ENCODE peak calls at places on chromosomes 5 and 9, in five cellular contexts. F is HL-60, V is heart right ventricle, P is PC-9, G is endothelial cell of umbilical vein. Z is an unnamed sample.

GRCh38 chr9:16387382-16387781 is 483.1 kb downstream of the BNC2 start:
- DNase-seq in F (no peak), G (no peak), P (no peak), V (no peak), Z (no peak)

GRCh38 chr9:86747711-86748110 is 199.6 kb downstream of the GAS1 start:
- DNase-seq in V (no peak), P (no peak), F (no peak), G (no peak), Z (no peak)

GRCh38 chr9:120107138-120107537 is 472.8 kb downstream of the CDK5RAP2 start:
- DNase-seq in F (no peak), G (no peak), P (no peak), V (no peak), Z (no peak)

GRCh38 chr9:91285729-91286353 is 75.9 kb downstream of the AUH start:
- DNase-seq in F (no peak), P (no peak), V (no peak), G (peak), Z (no peak)

GRCh38 chr5:135253601-135254165 is 145.3 kb downstream of the MACROH2A1 start:
- DNase-seq in P (no peak), G (no peak), F (no peak), V (no peak), Z (no peak)

GRCh38 chr5:179373961-179374505 is 28.8 kb upstream of the ADAMTS2 start:
- DNase-seq in F (no peak), G (no peak), P (no peak), V (no peak), Z (no peak)

GRCh38 chr9:4417578-4418325 is 72.5 kb upstream of the SLC1A1 start:
- DNase-seq in G (peak), P (peak), V (no peak), F (no peak), Z (no peak)

GRCh38 chr5:134001938-134002731 is 2.6 kb downstream of the VDAC1 start:
- DNase-seq in G (no peak), F (no peak), V (no peak), P (no peak), Z (no peak)

GRCh38 chr5:136734638-136735037 is 369.3 kb upstream of the TRPC7 start:
- DNase-seq in G (no peak), P (no peak), F (no peak), V (no peak), Z (no peak)

GRCh38 chr9:17229945-17230560 is 95.2 kb downstream of the CNTLN start:
- DNase-seq in V (no peak), G (no peak), P (no peak), F (no peak), Z (no peak)

GRCh38 chr5:171365351-171365750 is 22.3 kb upstream of the NPM1 start:
- DNase-seq in P (no peak), F (no peak), V (no peak), G (peak), Z (no peak)

GRCh38 chr9:73129941-73130695 is 21.5 kb upstream of the ANXA1 start:
- DNase-seq in F (no peak), P (no peak), G (no peak), V (no peak), Z (no peak)

GRCh38 chr9:124280176-124280691 is 22.5 kb downstream of the NEK6 start:
- DNase-seq in G (peak), V (peak), P (no peak), F (no peak), Z (peak)

GRCh38 chr5:179185256-179186091 is 125.3 kb downstream of the ZNF354C start:
- DNase-seq in G (no peak), F (no peak), P (no peak), V (no peak), Z (no peak)

GRCh38 chr5:34898258-34898895 is 16.9 kb downstream of the RAD1 start:
- DNase-seq in P (peak), F (peak), V (peak), G (peak), Z (no peak)

GRCh38 chr5:149212203-149212951 is 59.3 kb upstream of the AFAP1L1 start:
- DNase-seq in P (peak), G (peak), F (no peak), V (no peak), Z (no peak)

GRCh38 chr5:7420506-7421280 is 24.8 kb downstream of the ADCY2 start:
- DNase-seq in V (no peak), F (no peak), G (no peak), P (no peak), Z (no peak)

GRCh38 chr9:129751841-129752801 is 721 bp downstream of the PTGES start:
- DNase-seq in P (peak), V (no peak), G (no peak), F (no peak), Z (no peak)

GRCh38 chr5:59366784-59367183 is 526.7 kb downstream of the PDE4D start:
- DNase-seq in P (no peak), V (no peak), F (no peak), G (no peak), Z (no peak)

GRCh38 chr9:121194730-121195129 is 6.9 kb downstream of the RAB14 start:
- DNase-seq in P (no peak), G (no peak), V (no peak), F (no peak), Z (no peak)

GRCh38 chr9:36738318-36738975 is 165.8 kb downstream of the MELK start:
- DNase-seq in F (no peak), G (no peak), P (no peak), V (no peak), Z (no peak)

DNA sequence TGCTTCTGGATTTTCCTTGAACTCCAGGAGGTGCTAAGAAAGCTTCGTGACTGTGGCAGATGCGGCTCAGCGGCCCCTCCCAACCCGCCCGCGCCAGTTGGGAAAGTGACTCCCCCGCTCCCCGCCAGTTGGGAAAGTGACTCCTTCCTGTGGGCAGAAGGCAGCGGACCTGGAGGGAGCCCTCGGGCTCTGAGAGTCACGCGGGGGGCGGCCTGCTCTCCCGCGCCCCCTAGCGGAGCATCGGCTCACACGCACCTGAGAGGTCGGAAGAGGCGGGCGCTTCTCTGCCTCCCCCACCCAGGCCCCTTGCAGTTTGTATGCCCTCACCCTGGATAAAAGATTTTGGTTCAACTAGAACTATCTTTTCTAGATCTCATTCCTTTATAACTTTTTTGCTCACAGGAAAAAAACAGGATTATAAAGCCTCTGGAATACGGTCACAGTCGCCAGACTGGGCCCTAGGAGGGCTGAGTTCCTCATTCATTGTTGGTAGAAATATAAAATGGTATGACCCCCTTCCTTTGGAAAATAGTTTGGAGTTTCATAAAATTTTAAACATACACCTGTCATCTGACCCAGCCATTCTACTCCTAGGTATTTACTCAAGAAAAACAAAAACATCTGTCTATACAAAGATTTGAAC is 82.2 kb downstream of the HSD17B3 start:
- DNase-seq in P (peak), V (peak), F (no peak), G (peak), Z (no peak)
- TF ChIP-seq CTCF in P (peak), V (peak), F (no peak), G (peak), Z (peak)

GRCh38 chr5:36300181-36300926 is 1.3 kb downstream of the RANBP3L start:
- DNase-seq in P (no peak), G (no peak), V (no peak), F (no peak), Z (no peak)

GRCh38 chr5:36300927-36301540 is 668 bp downstream of the RANBP3L start:
- DNase-seq in P (no peak), V (no peak), F (no peak), G (no peak), Z (no peak)

GRCh38 chr5:36304095-36304494 is 2.4 kb upstream of the RANBP3L start:
- DNase-seq in P (no peak), F (no peak), V (no peak), G (no peak), Z (no peak)

GRCh38 chr5:36301858-36302603 is at the start of gene RANBP3L:
- DNase-seq in P (no peak), V (peak), F (no peak), G (peak), Z (no peak)

DNA sequence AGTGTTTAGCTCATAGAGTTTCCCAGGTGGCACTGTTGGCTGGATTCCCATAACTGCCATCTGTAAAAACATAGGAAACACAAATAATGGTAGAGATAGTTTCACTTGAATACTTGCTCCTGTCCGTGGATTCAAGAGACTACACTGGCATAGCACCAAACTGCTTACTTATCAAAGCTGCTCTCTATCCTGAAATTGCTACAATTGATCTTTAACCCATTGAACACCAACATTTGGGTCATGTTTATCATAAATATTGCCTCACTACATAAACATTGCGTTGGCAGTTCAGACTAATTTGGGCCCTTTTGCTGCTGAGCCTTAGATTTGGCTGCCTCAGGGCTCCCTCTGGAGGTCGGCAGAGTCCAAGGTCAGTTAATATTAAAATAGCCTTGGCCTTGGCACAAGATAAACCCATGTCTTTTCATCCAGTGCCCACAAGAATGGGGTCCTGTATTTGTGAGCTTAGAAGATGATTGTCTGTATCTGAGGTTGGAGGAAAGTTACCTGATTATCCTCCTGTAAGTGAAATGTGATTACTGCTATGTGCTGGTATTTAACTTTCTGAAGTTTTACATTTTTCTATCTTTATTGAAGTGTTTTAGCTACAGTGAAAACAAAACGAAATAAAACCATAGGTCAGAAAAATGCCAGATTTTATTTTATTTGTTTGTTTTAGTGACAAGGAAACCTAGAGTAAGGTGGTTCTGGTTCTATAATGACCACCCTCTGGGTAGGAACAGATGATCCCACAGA is 4.0 kb upstream of the RANBP3L start:
- DNase-seq in P (peak), V (peak), G (peak), F (peak), Z (no peak)
- TF ChIP-seq CTCF in P (peak), V (peak), G (peak), F (peak), Z (peak)

GRCh38 chr9:127500399-127500798 is 49.1 kb downstream of the LRSAM1 start:
- DNase-seq in G (no peak), F (no peak), P (no peak), V (no peak), Z (no peak)

GRCh38 chr9:127498298-127498697 is 47.0 kb downstream of the LRSAM1 start:
- DNase-seq in V (no peak), F (no peak), G (peak), P (peak), Z (no peak)

GRCh38 chr9:127495884-127496555 is 44.7 kb downstream of the LRSAM1 start:
- DNase-seq in V (no peak), F (no peak), P (no peak), G (no peak), Z (no peak)

GRCh38 chr9:127496974-127497373 is 45.7 kb downstream of the LRSAM1 start:
- DNase-seq in P (no peak), F (no peak), G (no peak), V (no peak), Z (no peak)

GRCh38 chr9:127497656-127498290 is 46.5 kb downstream of the LRSAM1 start:
- DNase-seq in P (no peak), G (no peak), F (no peak), V (no peak), Z (no peak)
- TF ChIP-seq CTCF in P (no peak), G (no peak), F (no peak), V (no peak), Z (no peak)

GRCh38 chr5:144189800-144190429 is 19.2 kb downstream of the KCTD16 start:
- DNase-seq in V (no peak), G (peak), P (no peak), F (peak), Z (no peak)

GRCh38 chr5:144194148-144194547 is 23.5 kb downstream of the KCTD16 start:
- DNase-seq in V (no peak), F (peak), P (no peak), G (no peak), Z (no peak)

GRCh38 chr5:144191461-144191860 is 20.8 kb downstream of the KCTD16 start:
- DNase-seq in V (no peak), F (no peak), G (no peak), P (no peak), Z (no peak)

GRCh38 chr5:144195443-144195842 is 24.8 kb downstream of the KCTD16 start:
- DNase-seq in V (no peak), G (no peak), P (no peak), F (no peak), Z (no peak)

DNA sequence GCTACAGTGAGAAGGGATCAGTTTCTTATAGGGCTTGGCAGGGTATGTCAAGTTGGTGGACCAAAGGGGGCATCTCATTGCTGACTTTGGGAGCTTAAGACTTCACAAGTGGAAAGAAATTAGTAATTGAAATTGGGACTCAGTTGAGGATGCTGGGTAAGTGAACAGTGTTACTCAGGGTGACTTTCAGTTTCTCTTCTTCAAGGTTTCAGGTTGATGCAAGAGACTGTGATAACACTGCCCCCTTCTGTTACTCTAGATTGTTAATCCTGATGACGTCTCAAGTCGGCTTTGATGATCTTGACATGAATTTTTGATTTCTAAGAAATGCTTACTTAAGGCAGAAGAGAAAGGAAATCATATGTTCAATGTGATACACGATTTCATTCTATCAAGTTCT is 21.3 kb downstream of the KCTD16 start:
- DNase-seq in G (peak), F (peak), P (no peak), V (no peak), Z (peak)
- TF ChIP-seq CTCF in G (peak), F (peak), P (peak), V (peak), Z (peak)

GRCh38 chr5:30479104-30479503 is 714.4 kb upstream of the CDH6 start:
- DNase-seq in G (no peak), P (no peak), V (no peak), F (no peak), Z (no peak)
- TF ChIP-seq CTCF in G (no peak), P (no peak), V (no peak), F (no peak), Z (no peak)

GRCh38 chr5:109852371-109853160 is 162.8 kb downstream of the MAN2A1 start:
- DNase-seq in V (no peak), F (no peak), P (no peak), G (no peak), Z (no peak)

GRCh38 chr5:109859537-109859936 is 169.8 kb downstream of the MAN2A1 start:
- DNase-seq in V (no peak), P (no peak), F (no peak), G (no peak), Z (no peak)

GRCh38 chr5:109853362-109853761 is 163.6 kb downstream of the MAN2A1 start:
- DNase-seq in F (no peak), G (no peak), V (no peak), P (no peak), Z (no peak)

GRCh38 chr5:109857405-109858031 is 167.8 kb downstream of the MAN2A1 start:
- DNase-seq in V (no peak), G (no peak), F (no peak), P (no peak), Z (no peak)

DNA sequence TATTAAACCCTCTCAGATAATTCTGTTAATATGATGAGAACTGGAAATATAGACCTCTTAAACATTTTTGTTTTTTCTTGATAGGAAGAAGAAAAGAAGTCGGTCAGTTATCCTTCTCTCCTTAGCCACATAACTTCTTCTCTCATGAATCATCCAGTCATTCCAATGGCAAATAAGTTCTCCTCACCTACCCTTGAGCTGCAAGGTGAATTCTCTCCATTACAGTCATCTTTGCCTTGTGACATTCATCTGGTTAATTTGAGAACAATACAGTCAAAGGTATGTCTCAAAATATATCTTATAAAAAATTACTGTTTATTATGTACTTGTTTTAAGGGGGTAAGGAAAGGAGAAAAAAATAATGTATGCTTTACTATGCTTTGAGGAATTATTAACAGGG is 165.3 kb downstream of the MAN2A1 start:
- DNase-seq in P (no peak), F (no peak), G (no peak), V (no peak), Z (no peak)
- TF ChIP-seq CTCF in P (no peak), F (no peak), G (no peak), V (no peak), Z (no peak)

DNA sequence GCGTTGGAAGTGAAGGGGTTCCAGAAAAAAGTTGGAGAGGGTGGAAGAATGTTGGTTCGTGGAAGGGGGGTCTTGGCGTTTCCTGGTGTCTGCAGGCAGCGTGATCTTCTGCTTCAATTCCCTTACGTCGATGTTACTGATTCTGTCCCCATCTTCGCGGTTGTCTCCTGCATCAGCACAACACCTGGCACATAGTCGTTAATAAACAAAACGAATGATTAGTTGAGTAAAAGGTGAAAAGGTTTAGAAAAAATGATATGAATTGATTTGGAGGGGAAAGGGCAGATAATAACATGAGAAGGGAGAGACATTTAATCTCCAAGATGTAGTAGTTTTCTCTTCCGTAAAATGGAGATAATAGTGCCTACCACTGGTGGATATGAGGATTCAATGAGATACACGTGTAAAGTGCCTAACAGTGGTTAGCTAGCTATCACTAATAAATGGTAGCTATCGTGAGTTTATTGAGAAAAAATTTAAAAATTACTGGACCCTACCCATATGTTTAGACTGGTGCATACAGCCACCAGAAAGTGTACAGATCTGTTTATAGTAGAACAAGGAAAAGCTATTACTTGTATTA is 556 bp downstream of the MTREX start:
- DNase-seq in P (no peak), V (peak), F (peak), G (peak), Z (no peak)
- TF ChIP-seq CTCF in P (no peak), V (no peak), F (no peak), G (no peak), Z (peak)

GRCh38 chr5:308672-309271 is 12.7 kb upstream of the AHRR start:
- DNase-seq in P (no peak), V (no peak), G (no peak), F (no peak), Z (peak)
- TF ChIP-seq CTCF in P (peak), V (no peak), G (peak), F (no peak), Z (no peak)

GRCh38 chr9:15277400-15278137 is 29.4 kb downstream of the TTC39B start:
- DNase-seq in F (no peak), P (no peak), V (no peak), G (peak), Z (no peak)
- TF ChIP-seq CTCF in F (no peak), P (peak), V (peak), G (no peak), Z (peak)